ENCODE peak calls at places on chromosomes 11 and 22, in ten cellular contexts. D is fibroblast of pulmonary artery, S is neuronal stem cell, Z is WERI-Rb-1, X is Peyer's patch, M is colonic mucosa, V is AG10803, L is neural progenitor cell, F is endodermal cell, O is GM23338. I is an unnamed sample.

GRCh38 chr22:30902496-30903357 is 65.8 kb downstream of the MORC2 start:
- DNase-seq in D (peak; percentile 20), M (no peak), X (peak; percentile 24), Z (no peak), V (no peak), S (no peak), F (no peak), O (no peak), L (no peak), I (no peak)

GRCh38 chr11:16276251-16276650 is 80.1 kb downstream of the SOX6 start:
- DNase-seq in Z (no peak), F (no peak), D (no peak), X (no peak), M (no peak), S (no peak), V (no peak), L (no peak), O (no peak), I (no peak)

GRCh38 chr11:130403301-130403804 is 25.1 kb downstream of the ADAMTS8 start:
- DNase-seq in S (no peak), Z (no peak), O (peak; percentile 51), V (peak; percentile 90), L (no peak), F (peak; percentile 69), X (no peak), M (no peak), D (peak; percentile 81), I (no peak)

GRCh38 chr11:36945384-36945783 is 347.3 kb upstream of the RAG2 start:
- DNase-seq in O (no peak), F (no peak), M (no peak), V (peak; percentile 2), L (no peak), X (no peak), D (peak; percentile 17), S (no peak), Z (no peak), I (no peak)

GRCh38 chr11:123381817-123382554 is 48.1 kb upstream of the GRAMD1B start:
- DNase-seq in X (no peak), O (no peak), L (no peak), S (no peak), Z (no peak), D (no peak), F (no peak), V (no peak), M (no peak), I (no peak)

GRCh38 chr11:69305885-69306540 is 12.1 kb downstream of the MYEOV start:
- DNase-seq in S (no peak), M (no peak), F (no peak), O (no peak), V (no peak), Z (no peak), D (no peak), X (no peak), L (no peak), I (peak; percentile 22)

GRCh38 chr11:65522640-65523322 is 2.1 kb upstream of the SCYL1 start:
- DNase-seq in O (no peak), S (no peak), V (no peak), L (no peak), Z (no peak), F (no peak), D (peak; percentile 32), X (no peak), M (no peak), I (no peak)

GRCh38 chr11:5968394-5968793 is at the start of gene OR56A5:
- DNase-seq in X (no peak), F (no peak), O (no peak), D (no peak), L (no peak), V (no peak), M (no peak), Z (no peak), S (no peak), I (no peak)

GRCh38 chr22:32416556-32417085 is 4.6 kb upstream of the RTCB start:
- DNase-seq in X (no peak), D (no peak), Z (no peak), S (no peak), M (no peak), F (no peak), V (no peak), L (no peak), O (no peak), I (no peak)

GRCh38 chr11:123525072-123525471 is 95.0 kb downstream of the GRAMD1B start:
- DNase-seq in D (no peak), Z (no peak), V (no peak), O (no peak), X (no peak), F (no peak), M (no peak), L (no peak), S (no peak), I (no peak)

GRCh38 chr22:42090596-42091445 is at the start of gene NDUFA6:
- DNase-seq in S (peak; percentile 98), D (peak; percentile 99), M (peak; percentile 99), O (peak; percentile 99), X (peak; percentile 98), F (peak; percentile 99), Z (peak; percentile 99), V (peak; percentile 98), L (peak; percentile 99), I (peak; percentile 99)

GRCh38 chr11:131064373-131064991 is 148.2 kb upstream of the SNX19 start:
- DNase-seq in S (peak; percentile 77), Z (peak; percentile 77), F (peak; percentile 95), O (peak; percentile 95), M (peak; percentile 30), L (peak; percentile 88), X (no peak), D (peak; percentile 64), V (peak; percentile 61), I (no peak)

GRCh38 chr11:17403977-17404759 is 15.7 kb upstream of the KCNJ11 start:
- DNase-seq in F (no peak), D (peak; percentile 10), S (no peak), M (no peak), X (no peak), Z (no peak), V (peak; percentile 15), L (no peak), O (no peak), I (no peak)

GRCh38 chr22:20131593-20131855 is at the start of gene ZDHHC8:
- DNase-seq in M (no peak), Z (no peak), L (no peak), D (no peak), V (peak; percentile 21), F (no peak), O (no peak), X (peak; percentile 51), S (no peak), I (no peak)

GRCh38 chr11:11789735-11790369 is 51.9 kb upstream of the USP47 start:
- DNase-seq in Z (peak; percentile 22), V (peak; percentile 18), D (peak; percentile 47), M (no peak), S (no peak), O (peak; percentile 45), L (peak; percentile 38), X (no peak), F (peak; percentile 54), I (peak; percentile 50)

GRCh38 chr11:2513441-2513840 is 68.6 kb downstream of the KCNQ1 start:
- DNase-seq in D (no peak), Z (no peak), S (no peak), V (no peak), M (no peak), X (no peak), O (no peak), F (no peak), L (no peak), I (no peak)

GRCh38 chr22:44337658-44338004 is 24.9 kb upstream of the SHISAL1 start:
- DNase-seq in S (no peak), M (no peak), Z (peak; percentile 35), L (peak; percentile 48), V (peak; percentile 60), X (no peak), O (peak; percentile 60), D (peak; percentile 76), F (peak; percentile 80), I (no peak)

GRCh38 chr11:84806354-84806753 is 820.8 kb downstream of the DLG2 start:
- DNase-seq in M (no peak), Z (no peak), F (no peak), V (no peak), O (no peak), S (no peak), L (no peak), D (no peak), X (no peak), I (no peak)

GRCh38 chr11:3835100-3835485 is 5.7 kb downstream of the RHOG start:
- DNase-seq in S (no peak), V (peak; percentile 18), L (no peak), M (no peak), O (no peak), F (no peak), D (no peak), Z (no peak), X (no peak), I (no peak)
- H3K4me3 ChIP-seq in S (no peak overlapping the region), V (no peak overlapping the region), L (no peak overlapping the region), M (no peak overlapping the region), O (peak overlapping the region; percentile 10), F (no peak overlapping the region), D (no peak overlapping the region), Z (no peak overlapping the region), X (no peak overlapping the region), I (no peak overlapping the region)

GRCh38 chr11:114036156-114036811 is 23.2 kb upstream of the ZBTB16 start:
- DNase-seq in L (peak; percentile 96), X (peak; percentile 62), O (peak; percentile 94), Z (peak; percentile 85), F (peak; percentile 97), V (peak; percentile 47), M (peak; percentile 86), D (peak; percentile 85), S (peak; percentile 88), I (peak; percentile 86)
- H3K4me3 ChIP-seq in L (no peak overlapping the region), X (peak overlapping the region; percentile 41), O (peak overlapping the region; percentile 43), Z (peak overlapping the region; percentile 13), F (no peak overlapping the region), V (peak overlapping the region; percentile 39), M (peak overlapping the region; percentile 17), D (peak overlapping the region; percentile 37), S (no peak overlapping the region), I (no peak overlapping the region)

GRCh38 chr11:128686045-128686741 is 7.7 kb upstream of the FLI1 start:
- DNase-seq in Z (no peak), V (no peak), M (no peak), L (peak; percentile 33), X (no peak), S (no peak), O (peak; percentile 74), F (peak; percentile 81), D (no peak), I (no peak)
- H3K4me3 ChIP-seq in Z (peak overlapping the region; percentile 32), V (no peak overlapping the region), M (peak overlapping the region; percentile 32), L (peak overlapping the region; percentile 35), X (peak overlapping the region; percentile 33), S (no peak overlapping the region), O (peak overlapping the region; percentile 69), F (peak overlapping the region; percentile 65), D (peak overlapping the region; percentile 49), I (no peak overlapping the region)

DNA sequence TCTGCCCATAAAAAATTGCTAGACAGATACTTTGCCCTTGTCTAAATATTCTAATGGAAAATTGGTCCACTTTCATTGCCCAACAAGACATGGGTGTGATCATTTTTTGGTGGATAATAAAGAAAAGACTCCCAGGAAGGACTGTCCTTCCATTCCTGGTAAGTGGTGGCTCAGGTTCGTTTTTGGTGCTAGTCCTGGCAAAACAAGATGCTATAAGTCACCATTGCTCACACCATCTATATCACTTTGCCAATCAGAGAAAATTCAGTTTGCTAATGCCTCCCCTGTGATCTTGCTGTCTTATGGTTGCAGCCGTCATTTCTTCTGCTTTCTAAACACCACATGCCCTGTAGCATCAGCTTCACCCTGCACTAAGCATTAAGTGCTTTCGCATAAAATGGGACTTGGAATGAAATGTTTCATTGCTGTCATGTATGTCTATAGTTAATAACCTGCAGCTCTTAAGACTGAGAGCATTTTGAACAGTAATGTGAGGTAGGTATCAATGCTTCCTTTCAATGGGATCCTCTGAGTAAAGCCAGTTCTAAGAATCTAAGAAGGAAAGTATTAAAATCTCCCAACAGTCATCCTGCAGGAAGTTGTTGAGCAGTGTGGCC is 108.4 kb downstream of the DBX1 start:
- DNase-seq in D (no peak), F (no peak), O (no peak), Z (no peak), L (no peak), S (no peak), V (no peak), M (no peak), X (no peak), I (no peak)
- H3K4me3 ChIP-seq in D (no peak overlapping the region), F (no peak overlapping the region), O (no peak overlapping the region), Z (no peak overlapping the region), L (no peak overlapping the region), S (no peak overlapping the region), V (no peak overlapping the region), M (no peak overlapping the region), X (no peak overlapping the region), I (no peak overlapping the region)

I was measured in mucosa of descending colon.